ENCODE peak calls at places on chromosomes 13 and 19, in four cellular contexts. J is GM12878, U is K562, T is HepG2. E is an unnamed sample.

GRCh38 chr19:39160889-39161672 is 35.5 kb downstream of the PAK4 start:
- DNase-seq in T (no peak), U (no peak), J (no peak), E (no peak)

GRCh38 chr13:111387945-111388600 is 67.6 kb downstream of the TEX29 start:
- DNase-seq in U (no peak), J (no peak), T (no peak), E (no peak)

GRCh38 chr13:45518525-45519235 is 53.9 kb downstream of the COG3 start:
- DNase-seq in J (no peak), T (no peak), U (no peak), E (no peak)

GRCh38 chr13:24159921-24160324 is 597 bp upstream of the SPATA13 start:
- DNase-seq in U (no peak), T (no peak), J (no peak), E (no peak)

GRCh38 chr13:95099541-95099940 is 201.7 kb downstream of the ABCC4 start:
- DNase-seq in T (peak), U (no peak), J (no peak), E (peak)

GRCh38 chr19:29576043-29576442 is 30.0 kb upstream of the POP4 start:
- DNase-seq in T (no peak), U (no peak), J (no peak), E (no peak)

GRCh38 chr13:20924758-20925394 is 22.3 kb upstream of the XPO4 start:
- DNase-seq in J (no peak), T (peak), U (peak), E (peak)

GRCh38 chr19:36215276-36216171 is 618 bp downstream of the ZNF146 start:
- DNase-seq in U (no peak), J (no peak), T (no peak), E (peak)

GRCh38 chr13:25990801-25991200 is 61.0 kb downstream of the SHISA2 start:
- DNase-seq in U (no peak), T (no peak), J (no peak), E (no peak)

DNA sequence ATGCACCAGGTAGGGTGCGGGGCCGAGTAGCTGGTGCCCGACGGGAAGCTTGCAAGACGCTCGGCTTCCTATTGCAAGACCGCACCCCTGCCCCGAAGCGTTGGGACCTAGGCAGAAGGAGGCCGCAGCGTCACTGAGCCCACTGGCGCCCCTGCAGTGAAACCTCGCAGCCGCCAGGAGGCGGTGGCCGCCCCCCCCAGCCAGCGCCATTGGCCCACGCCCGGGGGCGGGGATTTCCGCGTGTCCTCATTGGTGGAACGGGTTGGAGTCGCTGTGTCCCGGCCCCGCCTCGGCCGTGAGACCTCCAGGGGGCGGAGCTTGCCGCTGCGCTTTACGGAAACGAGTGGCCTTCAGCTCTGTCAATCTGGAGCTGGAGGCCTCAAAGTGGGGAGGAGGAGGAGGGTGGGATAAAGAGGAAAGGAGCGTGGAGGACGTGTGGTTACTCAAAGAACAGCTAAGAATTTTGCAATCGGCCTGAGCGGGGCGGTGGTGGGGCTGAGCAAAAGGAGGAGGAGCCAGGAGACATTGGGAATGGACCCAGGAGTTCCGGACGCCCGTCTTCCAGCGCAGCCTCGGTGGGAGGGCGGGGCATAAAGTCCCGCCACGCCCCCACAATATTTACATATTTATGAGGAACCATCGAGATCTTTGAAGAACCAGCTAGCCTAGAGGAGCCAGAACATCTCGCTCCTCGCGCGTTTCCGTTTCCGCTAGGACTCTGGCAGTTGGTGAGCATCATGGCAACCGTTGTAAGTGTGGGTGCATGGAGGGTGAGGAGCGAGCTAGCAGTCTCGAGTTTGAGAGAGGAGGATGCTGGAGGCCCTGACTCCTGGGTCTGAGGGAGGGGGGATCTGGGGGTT is at the start of the genes GYS1 and RUVBL2:
- DNase-seq in U (peak), T (peak), J (peak), E (peak)
- TF ChIP-seq EP300 in U (peak), T (peak), J (no peak), E (no peak)

GRCh38 chr19:52094526-52094925 is 1.0 kb downstream of the ZNF841 start:
- DNase-seq in T (no peak), J (no peak), U (no peak), E (no peak)
- TF ChIP-seq MYC in T (no peak), J (no peak), U (no peak), E (no peak)

GRCh38 chr19:16875584-16876555 is 12.9 kb upstream of the F2RL3 start:
- DNase-seq in U (no peak), T (no peak), J (no peak), E (no peak)
- TF ChIP-seq EP300 in U (no peak), T (no peak), J (no peak), E (no peak)

DNA sequence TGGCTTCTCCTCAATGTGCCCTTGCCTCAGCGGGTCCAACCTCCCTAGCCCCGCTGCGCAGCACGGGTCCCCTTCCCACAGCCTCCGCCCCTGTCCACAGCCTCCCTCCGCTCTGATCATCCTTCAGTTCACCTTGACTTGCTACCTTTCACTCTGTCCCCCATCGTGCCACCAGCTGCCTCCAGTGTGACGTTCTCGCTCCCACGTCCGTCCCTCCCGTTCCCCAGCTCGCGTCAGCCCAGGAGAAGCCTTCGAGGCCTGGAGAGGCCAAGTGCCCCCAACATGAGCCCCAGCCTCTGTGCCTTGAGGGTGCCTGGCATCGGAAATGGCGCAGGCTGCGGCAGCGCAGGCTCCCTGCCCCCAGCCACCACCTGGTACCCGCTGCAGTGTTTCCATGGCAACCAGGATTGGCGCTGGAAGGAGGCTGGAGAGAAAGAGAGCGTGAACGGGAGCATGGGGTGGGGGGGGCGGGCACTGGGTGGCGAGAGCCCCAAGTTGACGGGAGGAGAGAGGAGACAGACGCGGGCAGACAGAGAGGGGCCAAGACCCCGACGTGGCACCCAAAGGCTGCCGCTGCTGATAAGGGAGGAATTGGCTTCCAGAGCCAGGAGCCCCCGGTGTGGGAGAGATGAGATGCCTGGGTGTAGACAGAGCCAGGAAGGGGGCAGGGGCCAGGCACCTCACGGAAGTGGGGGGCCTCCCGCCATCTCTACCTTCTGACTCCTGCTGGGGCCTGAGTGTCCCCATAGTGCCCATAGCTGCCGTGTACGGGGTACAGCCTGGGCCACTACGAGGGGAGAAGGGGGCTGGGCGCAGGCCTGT is 844 bp upstream of the ASPDH start:
- DNase-seq in U (no peak), J (no peak), T (no peak), E (no peak)
- TF ChIP-seq MYC in U (no peak), J (no peak), T (no peak), E (no peak)

GRCh38 chr13:112670864-112671263 is 19.0 kb upstream of the ATP11A start:
- DNase-seq in U (no peak), J (no peak), T (no peak), E (no peak)

GRCh38 chr13:112674412-112675383 is 15.1 kb upstream of the ATP11A start:
- DNase-seq in J (no peak), T (no peak), U (no peak), E (no peak)

GRCh38 chr13:112670118-112670517 is 19.7 kb upstream of the ATP11A start:
- DNase-seq in J (no peak), T (peak), U (no peak), E (no peak)

GRCh38 chr13:112671359-112671758 is 18.5 kb upstream of the ATP11A start:
- DNase-seq in U (no peak), T (no peak), J (no peak), E (no peak)

GRCh38 chr13:112672651-112673284 is 17.1 kb upstream of the ATP11A start:
- DNase-seq in U (no peak), J (no peak), T (no peak), E (no peak)
- TF ChIP-seq EP300 in U (no peak), J (no peak), T (no peak), E (no peak)

GRCh38 chr19:45168767-45169351 is 8.1 kb upstream of the NKPD1 start:
- DNase-seq in T (peak), J (no peak), U (peak), E (no peak)
- TF ChIP-seq MYC in T (no peak), J (no peak), U (no peak), E (no peak)

GRCh38 chr13:84812789-84813188 is 930.5 kb upstream of the SLITRK1 start:
- DNase-seq in U (no peak), J (no peak), T (no peak), E (no peak)

GRCh38 chr13:84816567-84817133 is 934.4 kb upstream of the SLITRK1 start:
- DNase-seq in J (no peak), T (no peak), U (no peak), E (no peak)

GRCh38 chr13:84810781-84811180 is 928.5 kb upstream of the SLITRK1 start:
- DNase-seq in T (no peak), U (no peak), J (no peak), E (no peak)

DNA sequence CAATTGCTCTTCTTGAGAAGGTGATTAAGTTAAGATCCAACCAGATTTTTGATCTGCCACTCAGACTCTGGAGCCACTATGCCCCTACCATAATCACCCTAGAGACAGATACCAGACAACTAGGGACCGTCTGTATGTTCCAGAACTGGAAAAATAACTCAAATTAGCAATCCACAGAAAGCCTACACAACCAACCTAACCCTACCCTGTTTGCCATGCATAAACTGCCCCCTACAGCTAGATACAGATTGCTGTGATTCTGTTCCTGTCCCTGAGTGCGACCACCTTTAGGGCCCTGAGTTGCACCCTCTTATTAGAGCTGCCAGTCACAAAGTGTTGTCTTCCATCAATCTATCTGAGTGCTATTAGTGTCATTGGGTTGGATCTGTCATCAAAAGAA is 929.8 kb upstream of the SLITRK1 start:
- DNase-seq in T (no peak), J (no peak), U (no peak), E (no peak)
- TF ChIP-seq EP300 in T (no peak), J (no peak), U (no peak), E (no peak)

GRCh38 chr19:56222901-56223300 is 20.8 kb downstream of the ZSCAN5C start:
- DNase-seq in U (no peak), T (no peak), J (no peak), E (no peak)

GRCh38 chr19:56217039-56217949 is 15.2 kb downstream of the ZSCAN5C start:
- DNase-seq in J (no peak), U (no peak), T (no peak), E (no peak)

GRCh38 chr19:56223481-56223880 is 21.4 kb downstream of the ZSCAN5C start:
- DNase-seq in J (no peak), U (no peak), T (no peak), E (no peak)

DNA sequence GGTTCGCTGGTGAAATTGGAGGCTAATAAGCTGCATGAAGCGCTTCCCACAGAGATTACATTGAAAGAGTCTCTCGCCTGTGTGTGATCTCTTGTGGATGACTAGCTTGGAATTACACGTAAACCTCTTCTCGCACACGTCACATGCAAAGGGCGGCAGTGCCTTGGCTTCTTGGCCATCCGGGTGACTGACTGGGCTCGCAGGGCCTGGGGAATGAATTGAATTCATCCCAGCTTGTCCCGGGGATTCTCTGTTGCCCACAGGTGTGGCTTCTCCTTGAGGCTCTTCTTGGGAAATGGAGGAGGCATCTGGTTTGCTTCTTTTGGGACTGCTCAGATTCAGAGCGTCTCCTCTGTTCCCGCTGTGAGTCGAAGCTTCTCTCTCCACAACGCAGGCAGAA is 19.8 kb downstream of the ZSCAN5C start:
- DNase-seq in T (no peak), J (no peak), U (no peak), E (no peak)
- TF ChIP-seq MYC in T (no peak), J (no peak), U (no peak), E (no peak)

GRCh38 chr13:85419611-85420010 is 379.6 kb downstream of the SLITRK6 start:
- DNase-seq in J (no peak), T (no peak), U (no peak), E (no peak)
- TF ChIP-seq EP300 in J (no peak), T (no peak), U (no peak), E (no peak)

E was measured in A549.